ENCODE peak calls at places on chromosomes 4 and X, in five cellular contexts. D is hypothalamus, N is AG09319, F is endothelial cell, W is SJCRH30. Y is an unnamed sample.

GRCh38 chr4:41632481-41633073 is 94.6 kb downstream of the LIMCH1 start:
- DNase-seq in D (no peak), N (no peak), F (no peak), W (no peak), Y (peak)

GRCh38 chr4:96974295-96974694 is 1134.4 kb downstream of the PDHA2 start:
- DNase-seq in D (no peak), N (no peak), F (no peak), W (no peak), Y (no peak)

GRCh38 chrX:67543818-67544217 is at the start of gene AR:
- DNase-seq in D (no peak), N (peak), F (peak), W (peak), Y (peak)

GRCh38 chr4:147326581-147326980 is 154.3 kb upstream of the EDNRA start:
- DNase-seq in D (no peak), N (no peak), F (no peak), W (no peak), Y (peak)

GRCh38 chrX:150664290-150664689 is 28.9 kb upstream of the MTMR1 start:
- DNase-seq in D (no peak), N (no peak), F (no peak), W (no peak), Y (peak)

GRCh38 chr4:83208371-83208770 is 76.2 kb downstream of the COQ2 start:
- DNase-seq in D (no peak), N (no peak), F (no peak), W (no peak), Y (no peak)

GRCh38 chrX:115408736-115409390 is 119.3 kb downstream of the LUZP4 start:
- DNase-seq in D (no peak), N (no peak), F (no peak), W (no peak), Y (peak)

GRCh38 chr4:157128395-157128794 is 52.4 kb downstream of the GLRB start:
- DNase-seq in D (no peak), N (peak), F (no peak), W (no peak), Y (peak)

GRCh38 chrX:136577562-136577961 is 45.5 kb downstream of the VGLL1 start:
- DNase-seq in D (no peak), N (no peak), F (peak), W (peak), Y (peak)

GRCh38 chr4:112523764-112524505 is 8.0 kb upstream of the NEUROG2 start:
- DNase-seq in D (no peak), N (no peak), F (peak), W (peak), Y (no peak)

GRCh38 chr4:47668810-47669408 is 169.0 kb downstream of the CORIN start:
- DNase-seq in D (no peak), N (peak), F (peak), W (peak), Y (peak)

GRCh38 chrX:41664307-41665299 is 24.2 kb upstream of the GPR34 start:
- DNase-seq in D (no peak), N (no peak), F (no peak), W (no peak), Y (peak)

GRCh38 chr4:184349283-184350039 is 124.9 kb downstream of the IRF2 start:
- DNase-seq in D (no peak), N (no peak), F (no peak), W (no peak), Y (no peak)

GRCh38 chr4:185870437-185870836 is 58.4 kb upstream of the SORBS2 start:
- DNase-seq in D (no peak), N (no peak), F (no peak), W (no peak), Y (no peak)

GRCh38 chrX:121307441-121307840 is 260.0 kb downstream of the GLUD2 start:
- DNase-seq in D (no peak), N (no peak), F (no peak), W (no peak), Y (no peak)

GRCh38 chrX:100368167-100368566 is 41.9 kb downstream of the PCDH19 start:
- DNase-seq in D (no peak), N (no peak), F (peak), W (peak), Y (peak)

GRCh38 chrX:111511477-111511876 is at the start of gene SERTM2:
- DNase-seq in D (no peak), N (no peak), F (no peak), W (no peak), Y (peak)

Y was measured in M059J.